ENCODE peak calls at places on chromosomes 13 and 19, in seven cellular contexts. One of them, this sample, is unnamed. For H3K36me3, the result is how much of the 10 kb centered on the place peaks cover.

GRCh38 chr19:32373614-32374295 is 28.3 kb downstream of the ZNF507 start:
- DNase-seq in sigmoid colon: no peak
- DNase-seq in IMR-90: peak
- DNase-seq in pancreas: peak
- DNase-seq in PC-9: peak
- DNase-seq in Peyer's patch: peak
- DNase-seq in RWPE2: peak
- DNase-seq in this sample: peak

GRCh38 chr13:109743706-109744453 is 42.5 kb downstream of the IRS2 start:
- DNase-seq in Peyer's patch: peak
- DNase-seq in IMR-90: peak
- DNase-seq in pancreas: no peak
- DNase-seq in RWPE2: peak
- DNase-seq in sigmoid colon: no peak
- DNase-seq in PC-9: peak
- DNase-seq in this sample: peak

GRCh38 chr13:64855506-64855905 is 2374.6 kb downstream of the PCDH9 start:
- DNase-seq in RWPE2: no peak
- DNase-seq in Peyer's patch: no peak
- DNase-seq in pancreas: no peak
- DNase-seq in sigmoid colon: no peak
- DNase-seq in IMR-90: peak
- DNase-seq in PC-9: no peak
- DNase-seq in this sample: no peak

GRCh38 chr19:50475736-50476223 is 527 bp upstream of the EMC10 start:
- DNase-seq in RWPE2: no peak
- DNase-seq in IMR-90: no peak
- DNase-seq in sigmoid colon: no peak
- DNase-seq in pancreas: no peak
- DNase-seq in PC-9: no peak
- DNase-seq in Peyer's patch: no peak
- DNase-seq in this sample: no peak

GRCh38 chr13:33140161-33140560 is 123.9 kb downstream of the KL start:
- DNase-seq in Peyer's patch: no peak
- DNase-seq in sigmoid colon: no peak
- DNase-seq in pancreas: no peak
- DNase-seq in RWPE2: no peak
- DNase-seq in IMR-90: peak
- DNase-seq in PC-9: no peak
- DNase-seq in this sample: no peak

GRCh38 chr19:3932931-3933810 is at the start of gene NMRK2:
- DNase-seq in RWPE2: no peak
- DNase-seq in PC-9: no peak
- DNase-seq in sigmoid colon: no peak
- DNase-seq in IMR-90: no peak
- DNase-seq in Peyer's patch: no peak
- DNase-seq in pancreas: no peak
- DNase-seq in this sample: no peak

GRCh38 chr19:49403404-49404187 is 15.5 kb downstream of the KASH5 start:
- DNase-seq in sigmoid colon: no peak
- DNase-seq in PC-9: peak
- DNase-seq in pancreas: no peak
- DNase-seq in Peyer's patch: no peak
- DNase-seq in IMR-90: peak
- DNase-seq in RWPE2: no peak
- DNase-seq in this sample: no peak

GRCh38 chr13:113464476-113464875 is 11.2 kb upstream of the ADPRHL1 start:
- DNase-seq in Peyer's patch: no peak
- DNase-seq in sigmoid colon: no peak
- DNase-seq in IMR-90: no peak
- DNase-seq in pancreas: no peak
- DNase-seq in RWPE2: no peak
- DNase-seq in PC-9: no peak
- DNase-seq in this sample: no peak

GRCh38 chr13:101736551-101736950 is 284.1 kb downstream of the ITGBL1 start:
- DNase-seq in pancreas: no peak
- DNase-seq in IMR-90: no peak
- DNase-seq in sigmoid colon: no peak
- DNase-seq in PC-9: peak
- DNase-seq in Peyer's patch: no peak
- DNase-seq in RWPE2: no peak
- DNase-seq in this sample: no peak

GRCh38 chr13:80149757-80150156 is 191.2 kb downstream of the SPRY2 start:
- DNase-seq in Peyer's patch: no peak
- DNase-seq in IMR-90: peak
- DNase-seq in pancreas: no peak
- DNase-seq in RWPE2: no peak
- DNase-seq in PC-9: no peak
- DNase-seq in sigmoid colon: no peak
- DNase-seq in this sample: no peak

GRCh38 chr13:77595166-77595810 is 59.8 kb downstream of the SCEL start:
- DNase-seq in Peyer's patch: no peak
- DNase-seq in pancreas: no peak
- DNase-seq in IMR-90: no peak
- DNase-seq in sigmoid colon: no peak
- DNase-seq in RWPE2: no peak
- DNase-seq in PC-9: no peak
- DNase-seq in this sample: no peak

GRCh38 chr13:21458457-21458815 is 667 bp downstream of the ZDHHC20 start:
- DNase-seq in PC-9: peak
- DNase-seq in RWPE2: peak
- DNase-seq in pancreas: peak
- DNase-seq in Peyer's patch: peak
- DNase-seq in sigmoid colon: no peak
- DNase-seq in IMR-90: no peak
- DNase-seq in this sample: no peak

GRCh38 chr19:6018786-6019185 is 40.8 kb upstream of the RANBP3 start:
- DNase-seq in RWPE2: no peak
- DNase-seq in Peyer's patch: no peak
- DNase-seq in PC-9: no peak
- DNase-seq in IMR-90: no peak
- DNase-seq in pancreas: no peak
- DNase-seq in sigmoid colon: peak
- DNase-seq in this sample: no peak

GRCh38 chr13:80757694-80758093 is 416.8 kb upstream of the SPRY2 start:
- DNase-seq in pancreas: no peak
- DNase-seq in sigmoid colon: no peak
- DNase-seq in PC-9: no peak
- DNase-seq in IMR-90: no peak
- DNase-seq in Peyer's patch: no peak
- DNase-seq in RWPE2: no peak
- DNase-seq in this sample: no peak

GRCh38 chr13:37109080-37109678 is 3.7 kb upstream of the CSNK1A1L start:
- DNase-seq in sigmoid colon: no peak
- DNase-seq in IMR-90: peak
- DNase-seq in Peyer's patch: no peak
- DNase-seq in pancreas: no peak
- DNase-seq in PC-9: no peak
- DNase-seq in RWPE2: no peak
- DNase-seq in this sample: peak

GRCh38 chr13:44431150-44431549 is 57.5 kb downstream of the SERP2 start:
- DNase-seq in sigmoid colon: no peak
- DNase-seq in pancreas: peak
- DNase-seq in Peyer's patch: peak
- DNase-seq in PC-9: no peak
- DNase-seq in RWPE2: no peak
- DNase-seq in IMR-90: no peak
- DNase-seq in this sample: no peak

GRCh38 chr19:17289489-17289888 is 7.8 kb downstream of the ANKLE1 start:
- DNase-seq in RWPE2: no peak
- DNase-seq in PC-9: peak
- DNase-seq in Peyer's patch: peak
- DNase-seq in IMR-90: peak
- DNase-seq in sigmoid colon: peak
- DNase-seq in pancreas: peak
- DNase-seq in this sample: peak

GRCh38 chr19:11418518-11419506 is at the start of gene RGL3:
- DNase-seq in sigmoid colon: no peak
- DNase-seq in IMR-90: no peak
- DNase-seq in PC-9: peak
- DNase-seq in Peyer's patch: peak
- DNase-seq in RWPE2: no peak
- DNase-seq in pancreas: peak
- DNase-seq in this sample: no peak

GRCh38 chr19:18046066-18046718 is 38.2 kb downstream of the ARRDC2 start:
- DNase-seq in Peyer's patch: no peak
- DNase-seq in pancreas: no peak
- DNase-seq in PC-9: peak
- DNase-seq in IMR-90: peak
- DNase-seq in RWPE2: no peak
- DNase-seq in sigmoid colon: no peak
- DNase-seq in this sample: peak

GRCh38 chr13:75161804-75162203 is 320.2 kb downstream of the TBC1D4 start:
- DNase-seq in PC-9: no peak
- DNase-seq in Peyer's patch: no peak
- DNase-seq in sigmoid colon: no peak
- DNase-seq in RWPE2: no peak
- DNase-seq in IMR-90: no peak
- DNase-seq in pancreas: no peak
- DNase-seq in this sample: no peak

GRCh38 chr13:22162889-22163288 is 492.0 kb downstream of the FGF9 start:
- DNase-seq in PC-9: no peak
- DNase-seq in Peyer's patch: no peak
- DNase-seq in IMR-90: no peak
- DNase-seq in pancreas: no peak
- DNase-seq in sigmoid colon: no peak
- DNase-seq in RWPE2: no peak
- DNase-seq in this sample: no peak

DNA sequence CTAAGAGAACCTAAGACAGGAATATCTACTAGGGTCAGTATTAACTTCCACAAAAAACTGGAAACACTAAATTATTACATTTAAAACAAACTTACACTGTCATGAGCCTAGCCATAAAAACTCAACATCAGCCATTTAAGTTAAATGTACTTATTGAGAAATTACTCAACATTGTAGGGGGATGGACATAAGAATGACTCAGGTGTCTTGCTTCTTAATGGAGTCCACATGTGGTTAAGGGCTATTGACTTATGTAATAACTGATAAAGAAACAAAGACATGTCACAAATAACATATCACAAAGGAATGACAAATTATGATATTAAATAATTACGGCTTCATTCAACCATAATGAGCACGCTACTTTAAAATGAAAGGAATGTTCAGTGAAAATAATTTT is 36.2 kb downstream of the CLDN10 start:
- DNase-seq in sigmoid colon: no peak
- DNase-seq in RWPE2: no peak
- DNase-seq in IMR-90: peak
- DNase-seq in pancreas: no peak
- DNase-seq in PC-9: peak
- DNase-seq in Peyer's patch: no peak
- DNase-seq in this sample: no peak
- H3K36me3 ChIP-seq in sigmoid colon: under half
- H3K36me3 ChIP-seq in RWPE2: half or more
- H3K36me3 ChIP-seq in IMR-90: under half
- H3K36me3 ChIP-seq in pancreas: under half
- H3K36me3 ChIP-seq in PC-9: under half
- H3K36me3 ChIP-seq in Peyer's patch: under half
- H3K36me3 ChIP-seq in this sample: under half

DNA sequence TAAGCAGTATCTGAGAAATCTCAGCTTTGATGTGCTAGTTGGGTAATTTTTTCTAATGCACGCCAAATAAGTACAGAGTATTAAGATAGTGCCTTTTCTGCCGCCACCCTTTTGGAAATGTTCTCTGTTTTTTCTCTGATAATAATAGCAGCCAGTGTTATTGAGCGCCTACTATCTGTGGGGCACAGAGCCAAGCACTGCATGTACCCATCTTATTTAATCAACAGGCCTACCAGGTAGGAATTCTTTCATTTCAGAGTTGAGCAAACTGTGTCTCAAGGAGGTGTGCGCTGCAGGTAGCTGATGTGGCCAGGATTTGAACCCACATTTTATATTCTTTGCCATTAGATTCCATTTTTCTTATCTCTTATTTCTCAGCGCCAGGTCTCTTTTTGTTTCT is 1.4 kb downstream of the EPN1 start:
- DNase-seq in PC-9: no peak
- DNase-seq in RWPE2: no peak
- DNase-seq in pancreas: peak
- DNase-seq in sigmoid colon: no peak
- DNase-seq in IMR-90: peak
- DNase-seq in Peyer's patch: peak
- DNase-seq in this sample: no peak
- H3K27ac ChIP-seq in PC-9: no peak
- H3K27ac ChIP-seq in RWPE2: no peak
- H3K27ac ChIP-seq in pancreas: peak
- H3K27ac ChIP-seq in sigmoid colon: no peak
- H3K27ac ChIP-seq in IMR-90: no peak
- H3K27ac ChIP-seq in Peyer's patch: peak
- H3K27ac ChIP-seq in this sample: no peak

DNA sequence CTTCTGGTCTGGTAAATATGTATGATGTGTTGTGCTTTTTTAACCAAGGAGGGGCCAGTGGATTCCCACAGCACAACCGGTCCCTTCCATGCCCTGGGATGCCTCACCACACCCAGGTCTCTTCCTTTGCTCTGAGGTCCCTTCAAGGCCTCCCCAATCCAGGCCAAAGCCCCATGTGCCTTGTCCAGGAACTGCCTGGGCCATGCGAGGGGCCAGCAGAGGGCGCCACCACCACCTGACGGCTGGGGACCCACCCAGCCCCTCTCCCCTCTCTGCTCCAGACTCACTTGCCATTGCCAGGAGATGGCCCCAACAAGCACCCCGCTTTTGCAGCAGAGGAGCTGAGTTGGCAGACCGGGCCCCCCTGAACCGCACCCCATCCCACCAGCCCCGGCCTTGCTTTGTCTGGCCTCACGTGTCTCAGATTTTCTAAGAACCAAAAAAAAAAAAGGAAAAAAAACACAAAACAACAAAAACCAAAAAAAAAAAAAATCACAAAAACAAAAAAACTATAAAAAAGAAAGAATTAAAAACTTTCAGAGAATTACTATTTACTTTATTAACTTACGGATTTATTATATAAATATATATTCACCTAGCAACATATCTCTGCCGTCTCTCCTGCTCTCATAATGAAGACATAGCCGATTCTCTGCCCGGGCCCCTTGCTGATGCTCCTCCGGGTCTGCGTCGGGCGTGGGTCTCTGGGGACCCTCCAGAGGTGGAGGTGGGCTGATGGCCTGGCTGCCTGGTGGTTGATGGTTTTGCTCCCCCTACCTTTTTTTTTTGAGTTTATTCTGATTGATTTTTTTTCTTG is 14.4 kb downstream of the CAPN12 start:
- DNase-seq in RWPE2: peak
- DNase-seq in pancreas: peak
- DNase-seq in Peyer's patch: peak
- DNase-seq in IMR-90: peak
- DNase-seq in sigmoid colon: peak
- DNase-seq in PC-9: peak
- DNase-seq in this sample: peak
- H3K36me3 ChIP-seq in RWPE2: half or more
- H3K36me3 ChIP-seq in pancreas: under half
- H3K36me3 ChIP-seq in Peyer's patch: under half
- H3K36me3 ChIP-seq in IMR-90: half or more
- H3K36me3 ChIP-seq in sigmoid colon: under half
- H3K36me3 ChIP-seq in PC-9: under half
- H3K36me3 ChIP-seq in this sample: half or more

GRCh38 chr13:106635616-106636015 is 67.7 kb upstream of the ARGLU1 start:
- DNase-seq in pancreas: no peak
- DNase-seq in Peyer's patch: no peak
- DNase-seq in sigmoid colon: no peak
- DNase-seq in RWPE2: no peak
- DNase-seq in PC-9: no peak
- DNase-seq in IMR-90: no peak
- DNase-seq in this sample: no peak
- H3K27ac ChIP-seq in pancreas: no peak
- H3K27ac ChIP-seq in Peyer's patch: no peak
- H3K27ac ChIP-seq in sigmoid colon: no peak
- H3K27ac ChIP-seq in RWPE2: no peak
- H3K27ac ChIP-seq in PC-9: no peak
- H3K27ac ChIP-seq in IMR-90: no peak
- H3K27ac ChIP-seq in this sample: no peak